ENCODE peak calls at places on chromosomes 2 and 18, in four cellular contexts. O is MCF 10A, E is lower lobe of right lung, Y is foreskin keratinocyte. D is an unnamed sample.

GRCh38 chr2:176494949-176495353 is 225.7 kb downstream of the MTX2 start:
- DNase-seq in E (peak), O (peak), Y (no peak), D (peak)

GRCh38 chr2:57906152-57906732 is 140.4 kb upstream of the VRK2 start:
- DNase-seq in O (peak), E (no peak), Y (peak), D (peak)

GRCh38 chr2:242027676-242028450 is 158.3 kb downstream of the RTP5 start:
- DNase-seq in Y (no peak), E (no peak), O (no peak), D (no peak)

GRCh38 chr2:195543063-195543462 is 114.0 kb upstream of the SLC39A10 start:
- DNase-seq in E (no peak), O (no peak), Y (no peak), D (no peak)

GRCh38 chr2:37771600-37772088 is 100.2 kb upstream of the CDC42EP3 start:
- DNase-seq in Y (peak), E (no peak), O (no peak), D (no peak)

GRCh38 chr2:172833898-172834297 is 98.3 kb downstream of the RAPGEF4 start:
- DNase-seq in O (no peak), E (no peak), Y (no peak), D (no peak)

GRCh38 chr2:230305416-230306275 is 21.3 kb upstream of the SP140L start:
- DNase-seq in E (no peak), O (no peak), Y (no peak), D (no peak)

GRCh38 chr2:203648273-203648672 is 58.2 kb upstream of the CD28 start:
- DNase-seq in O (no peak), E (no peak), Y (no peak), D (no peak)

GRCh38 chr2:165443524-165443923 is 26.0 kb upstream of the CSRNP3 start:
- DNase-seq in Y (no peak), O (no peak), E (no peak), D (no peak)

GRCh38 chr2:235701206-235701605 is 207.4 kb downstream of the AGAP1 start:
- DNase-seq in E (no peak), O (no peak), Y (peak), D (no peak)

GRCh38 chr2:238570391-238570790 is 143.7 kb downstream of the ASB1 start:
- DNase-seq in O (no peak), Y (no peak), E (no peak), D (no peak)

GRCh38 chr18:49878567-49878966 is 65.2 kb upstream of the ACAA2 start:
- DNase-seq in O (no peak), E (no peak), Y (peak), D (peak)

GRCh38 chr2:61011649-61012048 is 5.9 kb upstream of the PEX13 start:
- DNase-seq in E (no peak), Y (no peak), O (peak), D (peak)

GRCh38 chr2:12717988-12718661 is 1.4 kb downstream of the TRIB2 start:
- DNase-seq in E (no peak), O (peak), Y (peak), D (peak)

GRCh38 chr2:179571141-179571713 is 290.2 kb downstream of the ZNF385B start:
- DNase-seq in E (no peak), Y (no peak), O (no peak), D (no peak)

GRCh38 chr2:209395652-209396051 is 28.2 kb upstream of the MAP2 start:
- DNase-seq in Y (no peak), O (no peak), E (no peak), D (no peak)

GRCh38 chr18:77635441-77635840 is 385.8 kb downstream of the GALR1 start:
- DNase-seq in E (no peak), Y (no peak), O (no peak), D (no peak)

GRCh38 chr2:29528891-29529520 is 392.4 kb downstream of the ALK start:
- DNase-seq in E (peak), O (peak), Y (no peak), D (peak)

GRCh38 chr2:207334631-207335371 is 169.1 kb upstream of the KLF7 start:
- DNase-seq in E (peak), O (peak), Y (peak), D (peak)

GRCh38 chr2:128362186-128362888 is 43.7 kb upstream of the HS6ST1 start:
- DNase-seq in E (no peak), Y (no peak), O (no peak), D (no peak)

GRCh38 chr18:63366991-63367240 is at the start of gene KDSR:
- DNase-seq in O (no peak), Y (no peak), E (no peak), D (no peak)

GRCh38 chr18:13570856-13571495 is 155.4 kb downstream of the FAM210A start:
- DNase-seq in O (no peak), E (no peak), Y (peak), D (no peak)

GRCh38 chr2:121150126-121150525 is 134.9 kb downstream of the TFCP2L1 start:
- DNase-seq in Y (no peak), O (no peak), E (no peak), D (no peak)

GRCh38 chr2:23425338-23425871 is 40.4 kb downstream of the KLHL29 start:
- DNase-seq in E (no peak), O (no peak), Y (no peak), D (peak)

GRCh38 chr2:163187119-163187518 is 348.6 kb upstream of the KCNH7 start:
- DNase-seq in Y (no peak), O (no peak), E (no peak), D (no peak)

GRCh38 chr2:163187995-163188655 is 349.6 kb upstream of the KCNH7 start:
- DNase-seq in E (no peak), O (peak), Y (peak), D (peak)

DNA sequence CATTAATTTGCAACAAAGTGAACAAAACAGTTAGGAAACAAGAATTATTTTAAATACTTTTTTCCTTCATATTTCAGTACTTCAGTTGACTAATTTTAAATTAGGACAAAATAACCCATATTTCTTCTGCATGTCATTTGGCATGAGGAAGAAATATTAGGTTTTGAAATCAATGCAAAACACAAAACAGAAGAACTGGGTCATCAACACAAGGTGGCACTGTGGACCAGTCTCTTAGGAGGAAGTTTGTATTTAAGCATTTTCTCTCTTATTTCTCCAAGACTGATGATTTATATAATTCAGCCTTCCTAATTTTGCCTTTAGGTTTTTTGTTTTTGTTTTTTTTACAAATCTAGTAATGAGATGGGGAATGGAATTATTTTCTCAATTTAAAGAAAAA is 352.8 kb upstream of the KCNH7 start:
- DNase-seq in Y (peak), O (peak), E (no peak), D (peak)
- TF ChIP-seq CTCF in Y (peak), O (peak), E (peak), D (peak)

GRCh38 chr2:11683486-11683885 is 13.5 kb upstream of the NTSR2 start:
- DNase-seq in O (no peak), E (no peak), Y (no peak), D (no peak)
- TF ChIP-seq CTCF in O (no peak), E (no peak), Y (no peak), D (no peak)

GRCh38 chr2:20471148-20471547 is 24.3 kb downstream of the RHOB start:
- DNase-seq in E (no peak), O (no peak), Y (no peak), D (no peak)
- TF ChIP-seq CTCF in E (no peak), O (no peak), Y (no peak), D (no peak)

GRCh38 chr2:68643011-68643873 is at the start of gene PROKR1:
- DNase-seq in Y (no peak), O (no peak), E (peak), D (peak)

GRCh38 chr2:68645523-68645922 is 2.1 kb downstream of the PROKR1 start:
- DNase-seq in Y (no peak), E (no peak), O (peak), D (peak)

GRCh38 chr2:68643874-68644485 is 601 bp downstream of the PROKR1 start:
- DNase-seq in O (no peak), E (no peak), Y (no peak), D (no peak)

GRCh38 chr2:68650645-68651044 is 7.3 kb downstream of the PROKR1 start:
- DNase-seq in Y (no peak), E (no peak), O (no peak), D (no peak)

GRCh38 chr2:68646303-68646702 is 2.9 kb downstream of the PROKR1 start:
- DNase-seq in E (no peak), Y (no peak), O (peak), D (peak)
- TF ChIP-seq CTCF in E (no peak), Y (peak), O (peak), D (peak)

DNA sequence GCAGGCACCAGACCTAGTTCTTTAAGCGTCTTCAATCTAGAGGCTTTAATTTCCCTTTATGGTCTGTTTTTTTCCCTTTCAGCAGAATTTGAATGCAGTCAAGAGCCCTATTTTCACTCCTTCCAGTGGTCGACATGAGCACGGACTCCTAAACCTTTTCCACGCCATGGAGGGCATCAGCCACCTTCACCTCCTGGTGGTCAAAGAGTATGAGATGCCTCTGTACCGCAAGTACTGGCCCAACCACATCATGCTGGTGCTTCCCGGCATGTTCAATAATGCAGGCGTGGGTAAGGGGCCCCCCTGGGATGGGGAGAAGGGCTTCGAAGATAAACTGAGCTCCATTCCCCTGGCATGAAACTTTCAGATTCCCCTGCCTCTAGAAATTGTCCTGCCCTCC is 92.2 kb downstream of the ESCO1 start:
- DNase-seq in O (no peak), Y (no peak), E (no peak), D (no peak)
- TF ChIP-seq CTCF in O (no peak), Y (no peak), E (no peak), D (no peak)

DNA sequence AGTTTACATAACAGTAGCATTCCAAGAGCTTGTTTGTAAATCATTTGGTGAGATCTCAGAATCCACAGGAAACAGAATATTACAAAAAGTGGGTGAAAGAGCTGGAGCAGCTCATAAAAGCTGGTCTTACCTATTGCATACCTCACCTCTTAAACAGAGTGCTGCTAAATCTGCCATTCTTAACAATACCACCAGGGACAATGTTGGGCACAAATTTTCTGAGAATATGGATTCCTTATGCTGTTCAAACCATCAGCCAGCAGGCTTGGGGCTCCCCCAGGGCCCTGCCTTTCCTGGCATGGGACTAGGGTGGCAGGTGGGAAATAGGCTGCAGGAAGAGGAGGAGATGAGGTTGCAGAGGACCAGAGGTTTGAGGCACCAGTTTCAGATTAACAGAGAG is 55.6 kb downstream of the TGFA start:
- DNase-seq in E (no peak), O (peak), Y (no peak), D (peak)
- TF ChIP-seq CTCF in E (no peak), O (peak), Y (peak), D (peak)

GRCh38 chr2:54176577-54176976 is 61.2 kb downstream of the ACYP2 start:
- DNase-seq in O (peak), E (no peak), Y (peak), D (peak)
- TF ChIP-seq CTCF in O (peak), E (peak), Y (peak), D (no peak)

DNA sequence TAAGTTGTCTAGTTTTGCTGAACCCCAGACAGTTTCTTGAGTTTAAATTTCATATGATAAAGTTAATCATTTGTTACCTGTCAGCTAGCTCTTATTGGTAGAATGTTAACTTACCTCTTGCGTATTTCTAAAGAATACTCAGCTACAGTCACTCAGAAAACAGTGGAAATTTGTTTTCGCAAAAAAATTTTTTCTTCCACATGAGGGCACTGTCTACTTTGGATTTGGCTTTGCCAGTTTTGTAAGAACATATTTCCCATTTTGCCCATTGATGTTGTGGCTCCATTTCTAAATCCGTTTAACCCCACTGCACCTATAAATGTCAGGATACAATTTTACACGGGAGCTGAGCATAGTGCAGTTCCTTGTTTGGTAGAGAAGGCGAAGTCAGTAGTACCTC is 19.1 kb upstream of the GCFC2 start:
- DNase-seq in Y (no peak), E (no peak), O (peak), D (peak)
- TF ChIP-seq CTCF in Y (peak), E (peak), O (peak), D (peak)